ENCODE peak calls at places on chromosomes 1 and 21, in eight cellular contexts. Q, O, E, D, B, J, I and M are unnamed samples.

GRCh38 chr21:37636152-37636860 is 269.7 kb downstream of the DYRK1A start:
- DNase-seq in Q (peak), O (no peak), E (peak), D (peak), B (no peak), J (no peak), I (peak), M (no peak)

GRCh38 chr1:14149431-14149830 is 449.1 kb upstream of the KAZN start:
- DNase-seq in Q (peak), O (no peak), E (no peak), D (no peak), B (no peak), J (no peak), I (no peak), M (no peak)

GRCh38 chr1:23980725-23981063 is 567 bp upstream of the SRSF10 start:
- DNase-seq in Q (no peak), O (peak), E (no peak), D (peak), B (no peak), J (no peak), I (peak), M (no peak)

GRCh38 chr1:245702346-245702745 is 547.6 kb downstream of the KIF26B start:
- DNase-seq in Q (no peak), O (no peak), E (no peak), D (no peak), B (no peak), J (no peak), I (no peak), M (no peak)

GRCh38 chr1:6025269-6026094 is 20.2 kb upstream of the KCNAB2 start:
- DNase-seq in Q (no peak), O (no peak), E (no peak), D (no peak), B (no peak), J (no peak), I (no peak), M (peak)

GRCh38 chr1:226975259-226975908 is 35.3 kb downstream of the COQ8A start:
- DNase-seq in Q (no peak), O (no peak), E (no peak), D (no peak), B (no peak), J (peak), I (no peak), M (no peak)

GRCh38 chr21:38165466-38166213 is 91.2 kb upstream of the KCNJ15 start:
- DNase-seq in Q (no peak), O (no peak), E (no peak), D (no peak), B (no peak), J (no peak), I (peak), M (no peak)

GRCh38 chr1:11176081-11176706 is 13.0 kb upstream of the ANGPTL7 start:
- DNase-seq in Q (no peak), O (no peak), E (peak), D (peak), B (no peak), J (no peak), I (peak), M (no peak)

GRCh38 chr1:240417317-240417716 is 194.6 kb downstream of the GREM2 start:
- DNase-seq in Q (no peak), O (no peak), E (no peak), D (no peak), B (no peak), J (no peak), I (no peak), M (no peak)

GRCh38 chr1:66984491-66984890 is 59.7 kb downstream of the MIER1 start:
- DNase-seq in Q (no peak), O (no peak), E (no peak), D (no peak), B (no peak), J (no peak), I (no peak), M (no peak)

GRCh38 chr1:245962453-245962852 is 544.6 kb downstream of the SMYD3 start:
- DNase-seq in Q (no peak), O (no peak), E (no peak), D (no peak), B (no peak), J (no peak), I (no peak), M (no peak)

GRCh38 chr1:230212405-230212936 is 145.4 kb downstream of the GALNT2 start:
- DNase-seq in Q (no peak), O (no peak), E (no peak), D (no peak), B (no peak), J (no peak), I (no peak), M (no peak)

GRCh38 chr21:38743772-38744529 is 61.8 kb upstream of the ETS2 start:
- DNase-seq in Q (no peak), O (no peak), E (no peak), D (no peak), B (no peak), J (no peak), I (no peak), M (no peak)

GRCh38 chr1:18798533-18799445 is 60.7 kb downstream of the TAS1R2 start:
- DNase-seq in Q (no peak), O (no peak), E (no peak), D (no peak), B (no peak), J (no peak), I (no peak), M (no peak)

GRCh38 chr1:226820935-226821718 is 49.3 kb upstream of the PSEN2 start:
- DNase-seq in Q (peak), O (no peak), E (no peak), D (peak), B (peak), J (no peak), I (peak), M (peak)

GRCh38 chr1:3053366-3053980 is 15.5 kb upstream of the PRDM16 start:
- DNase-seq in Q (no peak), O (no peak), E (no peak), D (no peak), B (no peak), J (no peak), I (no peak), M (no peak)

GRCh38 chr1:193558491-193559028 is 372.1 kb upstream of the B3GALT2 start:
- DNase-seq in Q (peak), O (no peak), E (no peak), D (peak), B (peak), J (no peak), I (peak), M (peak)

GRCh38 chr1:201641524-201642253 is 102.8 kb downstream of the NAV1 start:
- DNase-seq in Q (no peak), O (no peak), E (no peak), D (no peak), B (no peak), J (no peak), I (no peak), M (no peak)

GRCh38 chr1:201644197-201644596 is 105.3 kb downstream of the NAV1 start:
- DNase-seq in Q (no peak), O (no peak), E (no peak), D (no peak), B (no peak), J (no peak), I (no peak), M (no peak)

GRCh38 chr1:201646623-201647022 is 107.7 kb downstream of the NAV1 start:
- DNase-seq in Q (no peak), O (no peak), E (no peak), D (no peak), B (no peak), J (no peak), I (no peak), M (no peak)

GRCh38 chr1:201645956-201646355 is 107.0 kb downstream of the NAV1 start:
- DNase-seq in Q (no peak), O (no peak), E (no peak), D (no peak), B (no peak), J (no peak), I (no peak), M (no peak)

GRCh38 chr1:201643835-201644104 is 104.8 kb downstream of the NAV1 start:
- DNase-seq in Q (no peak), O (no peak), E (no peak), D (no peak), B (no peak), J (no peak), I (no peak), M (no peak)
- H3K27ac ChIP-seq in Q (no peak), O (no peak), E (no peak), D (no peak), B (no peak), J (no peak), I (no peak), M (no peak)

GRCh38 chr1:54766726-54767125 is 2.4 kb upstream of the PARS2 start:
- DNase-seq in Q (no peak), O (no peak), E (no peak), D (no peak), B (no peak), J (no peak), I (no peak), M (no peak)

GRCh38 chr1:54764922-54765561 is 719 bp upstream of the PARS2 start:
- DNase-seq in Q (no peak), O (no peak), E (no peak), D (no peak), B (no peak), J (no peak), I (no peak), M (no peak)

GRCh38 chr1:54768093-54768492 is 3.8 kb upstream of the PARS2 start:
- DNase-seq in Q (no peak), O (no peak), E (no peak), D (peak), B (no peak), J (no peak), I (no peak), M (no peak)

GRCh38 chr1:54764132-54764921 is at the start of gene PARS2:
- DNase-seq in Q (peak), O (peak), E (peak), D (peak), B (peak), J (peak), I (peak), M (peak)

DNA sequence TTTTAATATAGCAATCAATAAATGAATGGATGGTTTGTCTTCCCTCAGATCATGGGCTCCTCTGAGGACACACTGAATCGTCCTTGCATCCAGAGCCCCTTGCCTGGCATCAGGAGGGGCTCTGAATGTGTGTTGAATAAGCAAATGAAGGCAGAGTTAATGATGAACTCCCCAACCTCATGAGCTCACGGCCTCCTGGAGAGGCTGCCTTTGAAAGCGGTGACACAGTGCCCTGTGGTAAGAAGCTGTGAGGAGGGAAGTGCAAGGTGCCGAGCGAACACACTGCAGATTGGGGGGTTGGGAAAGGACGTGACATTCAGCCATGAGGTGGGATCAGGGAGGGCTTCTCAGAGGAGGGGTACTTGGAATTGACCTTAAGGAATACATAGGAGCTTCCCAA is 3.2 kb upstream of the PARS2 start:
- DNase-seq in Q (no peak), O (no peak), E (no peak), D (no peak), B (no peak), J (no peak), I (no peak), M (no peak)
- H3K27ac ChIP-seq in Q (no peak), O (no peak), E (no peak), D (no peak), B (no peak), J (no peak), I (no peak), M (no peak)

GRCh38 chr1:48654606-48655210 is 122.0 kb downstream of the BEND5 start:
- DNase-seq in Q (no peak), O (no peak), E (peak), D (no peak), B (no peak), J (no peak), I (no peak), M (no peak)

GRCh38 chr1:48661726-48662483 is 114.8 kb downstream of the BEND5 start:
- DNase-seq in Q (no peak), O (no peak), E (no peak), D (no peak), B (no peak), J (no peak), I (no peak), M (no peak)

GRCh38 chr1:48652334-48652733 is 124.4 kb downstream of the BEND5 start:
- DNase-seq in Q (no peak), O (no peak), E (no peak), D (no peak), B (no peak), J (no peak), I (no peak), M (no peak)

DNA sequence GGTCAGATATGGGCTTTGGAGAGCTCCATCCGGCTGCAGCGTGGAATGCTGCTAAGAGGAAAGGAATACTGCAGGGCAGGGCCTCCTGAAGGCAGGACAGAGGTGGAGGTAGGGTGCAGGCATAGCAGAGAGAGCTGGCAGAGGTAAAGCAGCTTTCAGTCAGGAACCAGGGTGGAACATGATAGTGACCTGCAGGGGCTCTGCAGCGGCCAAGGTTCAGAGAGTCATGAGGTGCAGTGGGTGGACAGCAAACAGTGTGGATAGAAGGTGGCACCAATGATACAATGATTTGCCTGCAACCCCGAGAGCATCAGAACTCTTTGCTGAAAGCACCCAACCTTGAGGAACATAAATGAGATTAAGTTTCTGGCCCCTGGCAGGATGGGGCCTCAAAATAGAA is 119.3 kb downstream of the BEND5 start:
- DNase-seq in Q (no peak), O (no peak), E (no peak), D (no peak), B (no peak), J (no peak), I (no peak), M (no peak)
- H3K27ac ChIP-seq in Q (no peak), O (no peak), E (no peak), D (no peak), B (no peak), J (no peak), I (no peak), M (no peak)

GRCh38 chr21:44052071-44052829 is 40.1 kb downstream of the TRAPPC10 start:
- DNase-seq in Q (no peak), O (no peak), E (no peak), D (no peak), B (no peak), J (no peak), I (no peak), M (no peak)
- H3K27ac ChIP-seq in Q (no peak), O (no peak), E (no peak), D (peak), B (peak), J (peak), I (peak), M (no peak)

GRCh38 chr1:115222616-115223402 is 115.2 kb downstream of the NGF start:
- DNase-seq in Q (no peak), O (no peak), E (no peak), D (no peak), B (no peak), J (no peak), I (peak), M (no peak)
- H3K27ac ChIP-seq in Q (no peak), O (peak), E (no peak), D (no peak), B (no peak), J (no peak), I (peak), M (peak)

GRCh38 chr1:21608813-21609212 is 60.3 kb downstream of the RAP1GAP start:
- DNase-seq in Q (no peak), O (no peak), E (no peak), D (no peak), B (no peak), J (no peak), I (no peak), M (no peak)

GRCh38 chr1:21613072-21613867 is 55.9 kb downstream of the RAP1GAP start:
- DNase-seq in Q (no peak), O (no peak), E (no peak), D (no peak), B (no peak), J (no peak), I (no peak), M (no peak)

GRCh38 chr1:21607549-21608529 is 61.3 kb downstream of the RAP1GAP start:
- DNase-seq in Q (peak), O (peak), E (peak), D (peak), B (peak), J (no peak), I (peak), M (no peak)

GRCh38 chr1:21610027-21610426 is 59.1 kb downstream of the RAP1GAP start:
- DNase-seq in Q (no peak), O (no peak), E (no peak), D (no peak), B (no peak), J (no peak), I (no peak), M (no peak)

DNA sequence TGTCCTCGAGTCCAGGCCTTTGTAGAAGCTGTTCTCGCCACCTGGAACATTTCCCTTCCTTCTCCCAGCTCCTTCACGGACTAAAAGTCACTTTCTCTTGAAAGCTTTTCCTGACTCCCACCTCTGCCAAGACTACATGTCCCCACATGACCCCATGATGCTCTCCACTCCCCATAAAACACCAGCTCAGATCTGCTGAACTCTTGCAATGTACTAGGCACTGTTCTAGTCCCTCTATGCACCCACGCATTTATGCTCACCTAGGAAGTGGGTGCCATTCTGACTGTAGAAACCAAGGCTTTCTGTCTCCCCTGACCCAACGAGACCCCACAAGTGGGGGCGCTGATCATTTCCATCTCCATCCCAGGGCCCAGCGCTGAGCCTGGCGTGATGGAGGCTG is 58.2 kb downstream of the RAP1GAP start:
- DNase-seq in Q (no peak), O (no peak), E (no peak), D (no peak), B (no peak), J (no peak), I (no peak), M (no peak)
- H3K27ac ChIP-seq in Q (no peak), O (no peak), E (no peak), D (no peak), B (no peak), J (no peak), I (no peak), M (no peak)

GRCh38 chr1:85365851-85366250 is 89.4 kb upstream of the BCL10 start:
- DNase-seq in Q (no peak), O (no peak), E (no peak), D (no peak), B (no peak), J (no peak), I (no peak), M (no peak)
- H3K27ac ChIP-seq in Q (no peak), O (peak), E (no peak), D (peak), B (no peak), J (no peak), I (peak), M (no peak)